ENCODE peak calls at places on chromosomes 6 and 20, in nine cellular contexts. X is upper lobe of right lung; L is prostate gland; O is right atrium auricular region; Y is Karpas-422; E is naive thymus-derived CD4-positive, alpha-beta T cell; K is aorta; A is Caco-2; B is AG04450. W is an unnamed sample. For H3K9me3, the result is how much of the 10 kb centered on the place peaks cover.

GRCh38 chr20:37223053-37223452 is 38.6 kb downstream of the GHRH start:
- DNase-seq in Y (peak), O (no peak), A (no peak), E (no peak), B (peak), X (no peak), L (no peak), K (no peak), W (no peak)

GRCh38 chr6:43532201-43532600 is 15.3 kb downstream of the POLR1C start:
- DNase-seq in L (no peak), O (no peak), A (no peak), E (no peak), K (no peak), X (no peak), Y (no peak), B (no peak), W (no peak)

GRCh38 chr20:48639899-48640298 is 187.9 kb downstream of the PREX1 start:
- DNase-seq in Y (no peak), O (no peak), L (no peak), B (no peak), X (no peak), A (no peak), E (no peak), K (no peak), W (no peak)

GRCh38 chr6:3850451-3851203 is 1.5 kb downstream of the FAM50B start:
- DNase-seq in L (no peak), Y (no peak), A (no peak), X (no peak), K (no peak), O (no peak), E (no peak), B (no peak), W (peak)

GRCh38 chr6:139587469-139587868 is 213.0 kb upstream of the CITED2 start:
- DNase-seq in L (no peak), A (peak), X (no peak), E (no peak), B (peak), Y (no peak), K (no peak), O (no peak), W (no peak)

GRCh38 chr20:9112541-9113515 is 43.9 kb downstream of the PLCB4 start:
- DNase-seq in O (no peak), L (peak), A (no peak), X (no peak), B (peak), E (no peak), Y (no peak), K (no peak), W (no peak)

GRCh38 chr20:61185181-61185580 is 66.9 kb upstream of the CDH4 start:
- DNase-seq in K (no peak), A (no peak), B (no peak), L (no peak), E (no peak), X (no peak), Y (no peak), O (no peak), W (no peak)

GRCh38 chr6:3698021-3698420 is 53.5 kb downstream of the PXDC1 start:
- DNase-seq in X (no peak), A (no peak), Y (no peak), E (no peak), O (no peak), B (no peak), L (no peak), K (no peak), W (no peak)

GRCh38 chr20:478949-479429 is 16.7 kb upstream of the TBC1D20 start:
- DNase-seq in O (no peak), B (peak), Y (peak), K (no peak), E (peak), L (peak), A (no peak), X (no peak), W (peak)

GRCh38 chr20:2771631-2772080 is 28.8 kb downstream of the CPXM1 start:
- DNase-seq in O (no peak), L (no peak), E (no peak), Y (no peak), B (no peak), A (no peak), X (no peak), K (no peak), W (no peak)

GRCh38 chr6:36204068-36204753 is 7.7 kb downstream of the BRPF3 start:
- DNase-seq in L (no peak), A (no peak), Y (no peak), E (peak), B (no peak), K (no peak), X (no peak), O (no peak), W (peak)

GRCh38 chr6:93827728-93828127 is 408.4 kb upstream of the EPHA7 start:
- DNase-seq in B (no peak), Y (no peak), K (no peak), A (no peak), L (no peak), E (no peak), O (no peak), X (no peak), W (no peak)

GRCh38 chr6:65004283-65004682 is 702.7 kb downstream of the EYS start:
- DNase-seq in K (no peak), L (no peak), B (no peak), E (no peak), O (no peak), X (no peak), A (no peak), Y (no peak), W (no peak)

GRCh38 chr6:151399679-151400078 is 8.3 kb upstream of the ZBTB2 start:
- DNase-seq in A (no peak), L (no peak), Y (no peak), O (no peak), X (no peak), K (no peak), B (no peak), E (no peak), W (no peak)

GRCh38 chr6:42403415-42403814 is 48.3 kb downstream of the TRERF1 start:
- DNase-seq in O (no peak), Y (no peak), B (no peak), K (no peak), L (no peak), A (no peak), X (no peak), E (no peak), W (no peak)

GRCh38 chr6:166708466-166708865 is 81.4 kb upstream of the RPS6KA2 start:
- DNase-seq in X (no peak), B (no peak), A (no peak), L (no peak), K (no peak), O (no peak), E (no peak), Y (no peak), W (no peak)

GRCh38 chr6:7907159-7907558 is 3.4 kb downstream of the TXNDC5 start:
- DNase-seq in L (no peak), K (no peak), O (no peak), Y (no peak), E (no peak), B (no peak), X (no peak), A (no peak), W (no peak)

GRCh38 chr6:128310061-128310460 is 210.3 kb downstream of the PTPRK start:
- DNase-seq in E (no peak), A (no peak), O (no peak), B (no peak), K (no peak), Y (no peak), X (no peak), L (no peak), W (no peak)

GRCh38 chr6:11196511-11197174 is 35.8 kb downstream of the NEDD9 start:
- DNase-seq in K (no peak), E (no peak), Y (no peak), A (no peak), O (no peak), L (no peak), B (no peak), X (no peak), W (no peak)

GRCh38 chr20:54680872-54681297 is 205.5 kb downstream of the DOK5 start:
- DNase-seq in X (no peak), B (no peak), L (no peak), E (no peak), K (no peak), A (no peak), O (no peak), Y (peak), W (no peak)

GRCh38 chr6:122753688-122754056 is 25.8 kb upstream of the FABP7 start:
- DNase-seq in Y (no peak), K (no peak), B (no peak), O (no peak), E (no peak), X (no peak), L (no peak), A (no peak), W (no peak)

GRCh38 chr6:7914991-7915789 is 4.6 kb upstream of the TXNDC5 start:
- DNase-seq in O (peak), K (no peak), L (no peak), E (no peak), X (no peak), A (no peak), B (no peak), Y (peak), W (no peak)

GRCh38 chr20:8161262-8162071 is 29.4 kb downstream of the PLCB1 start:
- DNase-seq in B (no peak), O (no peak), A (no peak), K (no peak), Y (no peak), X (no peak), L (no peak), E (no peak), W (no peak)

GRCh38 chr20:33811763-33812672 is 870 bp downstream of the CHMP4B start:
- DNase-seq in E (peak), Y (peak), K (peak), X (peak), O (peak), A (no peak), L (peak), B (peak), W (peak)

GRCh38 chr6:158793432-158793831 is 25.7 kb downstream of the EZR start:
- DNase-seq in B (no peak), X (no peak), Y (peak), E (peak), L (no peak), A (no peak), K (no peak), O (no peak), W (no peak)

GRCh38 chr6:4179960-4180652 is 44.7 kb upstream of the ECI2 start:
- DNase-seq in X (no peak), K (no peak), E (no peak), L (no peak), Y (no peak), B (no peak), A (no peak), O (no peak), W (no peak)

GRCh38 chr6:33075568-33076405 is at the start of gene HLA-DPB1:
- DNase-seq in L (no peak), B (no peak), X (no peak), E (peak), Y (peak), K (no peak), O (no peak), A (no peak), W (no peak)

GRCh38 chr6:12075067-12075563 is 63.0 kb downstream of the HIVEP1 start:
- DNase-seq in Y (peak), X (no peak), E (peak), O (no peak), K (no peak), A (no peak), B (no peak), L (no peak), W (no peak)

GRCh38 chr6:159077123-159077522 is 32.3 kb upstream of the TAGAP start:
- DNase-seq in X (no peak), O (no peak), L (no peak), B (no peak), E (no peak), Y (no peak), K (no peak), A (no peak), W (no peak)

GRCh38 chr20:5135363-5136012 is 8.7 kb downstream of the CDS2 start:
- DNase-seq in O (no peak), Y (no peak), E (no peak), X (no peak), B (no peak), K (no peak), A (no peak), L (no peak), W (no peak)

GRCh38 chr6:67779876-67780275 is 855.2 kb upstream of the ADGRB3 start:
- DNase-seq in E (no peak), X (no peak), Y (no peak), L (no peak), B (no peak), O (no peak), K (no peak), A (no peak), W (no peak)

DNA sequence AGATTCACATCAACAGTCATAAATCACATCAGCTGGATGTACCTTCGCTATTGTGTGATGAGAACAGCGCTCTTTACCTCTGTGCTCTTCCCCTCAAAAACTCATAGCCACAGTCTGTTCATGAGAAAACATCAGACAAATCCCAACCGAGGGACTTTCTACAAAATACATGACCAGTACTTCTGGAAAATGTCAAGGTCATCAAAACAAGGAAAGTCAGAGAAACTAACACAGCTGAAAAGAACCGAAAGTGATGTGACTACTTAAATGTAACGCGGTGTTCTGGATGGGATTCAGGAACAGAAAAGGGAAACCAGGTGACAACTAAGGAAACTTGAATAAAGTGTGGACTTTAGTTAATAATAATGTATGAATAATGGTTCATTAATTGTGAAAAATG is 112.0 kb upstream of the CBLN4 start:
- DNase-seq in X (no peak), O (no peak), L (no peak), Y (no peak), B (no peak), E (no peak), K (no peak), A (no peak), W (no peak)
- H3K9me3 ChIP-seq in X (under half), O (under half), L (under half), Y (under half), B (under half), E (under half), K (under half), A (under half), W (under half)

DNA sequence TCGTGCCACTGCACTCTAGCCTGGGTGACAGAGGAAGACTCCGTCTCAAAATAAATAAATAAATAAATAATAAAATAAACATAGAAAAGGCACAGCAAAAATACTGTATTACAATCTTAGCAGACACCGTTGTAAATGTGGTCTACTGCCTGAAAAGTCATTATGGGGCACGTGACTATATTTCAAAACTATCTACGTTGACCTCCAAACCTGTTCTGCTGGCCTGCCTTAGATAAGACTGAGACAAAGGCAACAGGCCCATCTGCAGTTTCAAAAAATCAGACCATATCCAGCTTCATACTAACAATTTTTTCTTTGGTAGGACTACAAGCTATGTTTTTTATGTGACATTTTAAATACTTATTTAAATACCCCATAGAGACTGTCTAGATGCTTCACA is 59.1 kb downstream of the AGPAT4 start:
- DNase-seq in O (no peak), E (no peak), B (no peak), K (no peak), Y (no peak), X (no peak), L (no peak), A (no peak), W (no peak)
- H3K9me3 ChIP-seq in O (under half), E (under half), B (under half), K (under half), Y (under half), X (under half), L (under half), A (under half), W (under half)

GRCh38 chr20:49924247-49924646 is 8.9 kb upstream of the SPATA2 start:
- DNase-seq in O (no peak), E (no peak), A (no peak), X (no peak), L (no peak), Y (no peak), K (no peak), B (no peak), W (no peak)
- H3K9me3 ChIP-seq in O (under half), E (under half), A (under half), X (under half), L (under half), Y (under half), K (under half), B (under half), W (under half)

DNA sequence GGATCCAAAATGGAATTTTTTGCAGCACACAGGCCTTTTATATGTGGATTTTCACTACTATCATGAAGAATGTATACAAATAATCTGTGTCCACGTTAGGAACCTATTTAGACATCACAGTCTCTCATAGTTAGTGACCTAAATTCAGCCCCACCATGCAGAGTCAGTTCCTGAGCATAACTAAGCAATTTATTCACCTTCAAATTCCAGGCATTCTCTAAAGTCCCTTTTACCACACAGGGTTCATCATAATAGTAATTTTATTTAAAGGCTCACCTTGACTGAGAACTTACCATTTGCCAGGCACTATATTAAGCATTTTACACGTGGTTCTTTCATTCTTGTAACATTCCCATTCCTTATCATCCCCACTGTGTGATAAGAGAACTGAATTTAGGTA is 353.8 kb downstream of the ARHGAP18 start:
- DNase-seq in B (no peak), L (no peak), A (no peak), O (no peak), E (no peak), K (no peak), X (no peak), Y (no peak), W (no peak)
- H3K9me3 ChIP-seq in B (under half), L (under half), A (under half), O (under half), E (under half), K (under half), X (under half), Y (under half), W (under half)

GRCh38 chr6:2324166-2324953 is 79.0 kb upstream of the GMDS start:
- DNase-seq in B (no peak), L (no peak), K (no peak), E (no peak), A (no peak), X (no peak), O (no peak), Y (no peak), W (no peak)
- H3K9me3 ChIP-seq in B (under half), L (under half), K (under half), E (under half), A (under half), X (under half), O (half or more), Y (under half), W (under half)

GRCh38 chr6:24922174-24922573 is 13.6 kb downstream of the RIPOR2 start:
- DNase-seq in Y (no peak), B (no peak), O (no peak), K (no peak), X (no peak), A (no peak), E (no peak), L (no peak), W (no peak)

GRCh38 chr6:24922854-24923253 is 12.9 kb downstream of the RIPOR2 start:
- DNase-seq in Y (no peak), A (no peak), L (no peak), K (no peak), O (no peak), E (no peak), B (no peak), X (no peak), W (no peak)

GRCh38 chr6:24919404-24919892 is 16.3 kb downstream of the RIPOR2 start:
- DNase-seq in O (no peak), K (no peak), E (no peak), B (no peak), A (no peak), Y (peak), X (no peak), L (no peak), W (no peak)

GRCh38 chr6:24916496-24916895 is 19.3 kb downstream of the RIPOR2 start:
- DNase-seq in E (no peak), Y (no peak), B (no peak), L (no peak), A (no peak), K (no peak), X (no peak), O (no peak), W (no peak)

DNA sequence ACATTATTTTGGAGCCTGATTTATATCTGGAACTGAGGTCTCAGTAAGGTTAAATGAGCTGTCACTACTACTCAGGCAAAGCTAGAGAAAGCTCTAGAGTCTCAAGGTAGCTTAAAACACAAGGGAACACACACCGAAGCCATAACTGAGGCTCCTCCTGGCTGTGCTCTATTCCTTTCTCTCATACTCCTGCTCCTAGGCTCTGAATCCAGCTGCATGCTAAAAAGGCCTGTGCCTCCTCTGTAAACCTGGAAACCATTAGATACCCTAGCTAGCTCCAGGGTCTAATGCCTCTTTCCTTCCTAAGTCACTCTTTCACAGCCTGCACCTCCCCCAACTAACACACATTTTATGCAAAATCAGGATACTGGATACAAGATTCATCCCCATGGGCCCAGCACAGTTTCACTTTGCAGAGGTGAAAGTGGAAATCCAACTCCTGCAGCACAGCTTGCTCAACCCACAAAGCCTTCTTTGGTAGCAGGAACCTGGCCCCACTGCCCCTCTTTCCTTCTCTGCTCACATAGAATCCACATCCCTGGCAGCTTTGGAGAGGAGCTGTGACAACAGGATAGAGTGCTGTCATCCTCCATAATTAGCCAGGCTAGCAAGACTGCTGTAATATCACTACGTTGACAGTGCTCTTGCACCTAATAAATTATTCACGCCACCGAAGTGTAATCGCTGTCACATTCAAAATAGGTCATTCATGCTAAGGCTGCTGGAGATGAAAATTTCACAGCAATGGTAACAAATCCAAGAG is 16.9 kb downstream of the RIPOR2 start:
- DNase-seq in O (no peak), E (no peak), L (no peak), K (no peak), X (no peak), A (no peak), Y (peak), B (no peak), W (no peak)
- H3K9me3 ChIP-seq in O (under half), E (under half), L (under half), K (under half), X (under half), A (under half), Y (under half), B (under half), W (under half)

GRCh38 chr6:22222469-22222868 is 74.4 kb downstream of the PRL start:
- DNase-seq in A (no peak), E (no peak), K (no peak), X (no peak), L (no peak), O (no peak), B (no peak), Y (no peak), W (no peak)
- H3K9me3 ChIP-seq in A (under half), E (under half), K (under half), X (under half), L (under half), O (under half), B (under half), Y (under half), W (under half)

GRCh38 chr20:21202284-21202683 is 76.4 kb downstream of the KIZ start:
- DNase-seq in E (no peak), K (no peak), L (no peak), B (no peak), O (no peak), A (no peak), Y (no peak), X (no peak), W (no peak)
- H3K9me3 ChIP-seq in E (under half), K (under half), L (under half), B (under half), O (under half), A (under half), Y (under half), X (under half), W (under half)

DNA sequence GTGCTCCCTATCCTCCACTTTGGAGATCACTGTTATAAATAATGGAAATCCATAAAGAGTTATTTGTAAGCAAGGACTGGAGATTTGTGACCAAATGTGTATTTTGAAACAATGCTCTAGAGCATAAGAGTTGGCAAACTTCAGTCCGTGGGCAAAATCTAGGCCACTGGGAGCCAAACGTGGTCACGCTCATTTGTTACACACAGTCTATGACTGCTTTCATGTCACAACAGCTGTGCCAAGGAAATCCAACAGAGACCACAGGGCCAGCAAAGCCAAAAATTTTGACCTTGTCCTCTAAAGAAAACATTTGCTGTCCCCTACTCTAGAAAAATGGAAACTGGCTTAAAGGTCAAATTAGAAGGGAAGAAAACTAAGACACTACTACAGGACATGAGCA is 7.9 kb downstream of the ZNF334 start:
- DNase-seq in L (no peak), K (no peak), O (no peak), B (no peak), E (no peak), X (no peak), A (no peak), Y (no peak), W (no peak)
- H3K9me3 ChIP-seq in L (under half), K (under half), O (under half), B (under half), E (under half), X (under half), A (under half), Y (under half), W (under half)